ENCODE peak calls at places on chromosomes 3 and 15, in five cellular contexts. M, V, L, K and B are unnamed samples.

GRCh38 chr15:25762015-25762662 is 101.0 kb downstream of the ATP10A start:
- DNase-seq in M (peak; percentile 7), V (no peak), K (no peak), L (no peak), B (no peak)

GRCh38 chr15:94910166-94910565 is 678.8 kb downstream of the MCTP2 start:
- DNase-seq in V (no peak), K (no peak), M (no peak), L (no peak), B (no peak)

GRCh38 chr15:49494842-49495241 is 71.8 kb downstream of the FGF7 start:
- DNase-seq in V (no peak), K (no peak), L (no peak), M (no peak), B (no peak)

GRCh38 chr3:142977399-142977728 is 13.9 kb upstream of the PAQR9 start:
- DNase-seq in K (no peak), L (no peak), V (no peak), M (no peak), B (no peak)

GRCh38 chr3:66297917-66298316 is 77.1 kb downstream of the SLC25A26 start:
- DNase-seq in L (no peak), V (no peak), M (no peak), K (no peak), B (no peak)

GRCh38 chr3:7340795-7341194 is 479.9 kb downstream of the GRM7 start:
- DNase-seq in V (no peak), K (no peak), L (no peak), M (no peak), B (no peak)

GRCh38 chr3:94456332-94456731 is 393.5 kb downstream of the NSUN3 start:
- DNase-seq in K (no peak), L (no peak), M (no peak), V (no peak), B (no peak)

GRCh38 chr3:159583662-159584061 is 405.0 kb upstream of the IL12A start:
- DNase-seq in L (no peak), V (no peak), K (no peak), M (no peak), B (no peak)

GRCh38 chr15:89161666-89162065 is 59.7 kb downstream of the RLBP1 start:
- DNase-seq in L (no peak), M (no peak), V (no peak), K (no peak), B (no peak)

GRCh38 chr3:192260611-192261010 is 466.7 kb downstream of the FGF12 start:
- DNase-seq in M (no peak), K (no peak), V (no peak), L (no peak), B (no peak)

GRCh38 chr3:125163739-125164601 is 48.6 kb downstream of the SLC12A8 start:
- DNase-seq in M (peak; percentile 71), L (no peak), K (no peak), V (no peak), B (no peak)

GRCh38 chr3:194089357-194090177 is 46.4 kb upstream of the HES1 start:
- DNase-seq in M (peak; percentile 40), L (peak; percentile 82), V (peak; percentile 88), K (peak; percentile 64), B (no peak)

GRCh38 chr15:88174571-88174970 is 82.0 kb downstream of the NTRK3 start:
- DNase-seq in V (no peak), L (no peak), M (no peak), K (no peak), B (no peak)

GRCh38 chr3:23810342-23811116 is 4.8 kb downstream of the UBE2E1 start:
- DNase-seq in L (peak; percentile 75), K (peak; percentile 27), M (peak; percentile 46), V (peak; percentile 52), B (peak; percentile 70)
- TF ChIP-seq CTCF in L (no peak), K (no peak), M (no peak), V (no peak), B (no peak)

GRCh38 chr3:39097716-39098472 is 9.5 kb downstream of the GORASP1 start:
- DNase-seq in V (no peak), K (no peak), L (no peak), M (no peak), B (no peak)
- TF ChIP-seq POLR2A in V (no peak), K (no peak), L (no peak), M (no peak), B (no peak)

GRCh38 chr3:56825579-56826438 is 24.1 kb upstream of the ARHGEF3 start:
- DNase-seq in K (no peak), L (no peak), V (peak; percentile 22), M (no peak), B (no peak)

GRCh38 chr3:56823421-56823926 is 21.7 kb upstream of the ARHGEF3 start:
- DNase-seq in M (no peak), K (no peak), L (no peak), V (no peak), B (no peak)

GRCh38 chr3:56826831-56827722 is 25.3 kb upstream of the ARHGEF3 start:
- DNase-seq in K (no peak), M (no peak), L (no peak), V (no peak), B (no peak)

GRCh38 chr3:56822501-56822900 is 20.8 kb upstream of the ARHGEF3 start:
- DNase-seq in K (no peak), L (no peak), V (no peak), M (no peak), B (no peak)

DNA sequence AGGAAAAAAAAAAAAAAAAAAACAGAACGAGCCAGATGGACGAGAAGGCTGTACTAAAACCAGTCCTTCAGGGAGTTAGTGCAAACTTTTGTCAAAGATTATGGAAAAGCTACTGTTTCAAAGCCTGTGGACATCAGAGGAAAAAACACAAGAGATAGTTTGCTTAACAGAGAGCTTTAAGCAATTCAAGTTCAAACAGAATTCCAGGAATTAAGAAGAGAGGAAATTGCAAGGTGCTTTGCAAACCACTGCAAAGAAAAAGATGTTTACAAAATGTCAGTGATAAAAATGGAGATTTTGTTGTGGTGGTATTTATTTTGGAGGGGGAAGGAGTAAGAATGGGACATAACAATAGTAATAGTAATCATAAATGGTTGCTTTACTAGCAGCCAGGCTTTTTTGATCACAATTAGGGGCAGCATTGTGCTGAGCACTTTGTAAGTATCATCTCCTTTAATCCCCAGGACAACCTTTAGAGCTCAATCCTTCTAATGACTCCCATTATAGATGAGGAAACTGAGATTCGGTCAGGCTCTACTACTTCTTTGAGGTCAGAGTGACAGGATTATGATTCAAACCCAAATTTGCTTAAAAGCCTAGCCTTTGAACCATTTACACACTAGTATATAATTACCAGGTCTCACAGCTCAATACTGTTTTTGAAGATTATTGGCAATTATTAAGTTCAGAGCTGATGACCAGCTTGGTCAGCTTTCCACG is 22.4 kb upstream of the ARHGEF3 start:
- DNase-seq in M (no peak), V (no peak), K (no peak), L (no peak), B (no peak)
- H3K27ac ChIP-seq in M (no peak overlapping the region), V (peak overlapping the region; percentile 57), K (peak overlapping the region; percentile 14), L (no peak overlapping the region), B (no peak overlapping the region)

GRCh38 chr3:37742121-37742520 is 119.6 kb upstream of the CTDSPL start:
- DNase-seq in L (no peak), K (no peak), V (no peak), M (no peak), B (no peak)

GRCh38 chr3:37742574-37743212 is 119.0 kb upstream of the CTDSPL start:
- DNase-seq in K (no peak), L (no peak), V (no peak), M (no peak), B (no peak)

GRCh38 chr3:37739579-37740290 is 121.9 kb upstream of the CTDSPL start:
- DNase-seq in K (no peak), L (no peak), M (no peak), V (no peak), B (no peak)

GRCh38 chr3:37740471-37740870 is 121.2 kb upstream of the CTDSPL start:
- DNase-seq in K (no peak), V (no peak), L (no peak), M (no peak), B (no peak)

DNA sequence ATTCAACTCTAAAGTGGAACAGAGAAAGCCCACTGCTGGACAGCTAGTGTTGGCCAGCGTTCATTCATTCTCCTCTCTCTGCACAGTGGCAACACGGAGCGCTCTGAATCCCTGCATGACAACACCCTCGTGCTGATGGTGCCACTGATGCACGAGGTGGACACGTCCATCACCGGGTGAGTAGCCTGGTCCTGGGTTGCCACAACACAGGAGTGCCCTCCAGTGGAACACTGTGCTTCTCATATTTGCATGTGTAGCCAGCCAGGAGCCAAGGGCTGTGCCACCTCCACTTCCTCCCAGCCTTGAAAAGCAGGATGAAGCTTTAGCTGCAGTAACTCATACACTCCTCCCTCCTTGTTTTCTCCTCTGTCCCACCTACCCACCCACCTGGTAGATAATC is 120.0 kb upstream of the CTDSPL start:
- DNase-seq in M (peak; percentile 66), V (no peak), K (peak; percentile 13), L (no peak), B (no peak)
- TF ChIP-seq CTCF in M (no peak), V (peak; percentile 43), K (peak; percentile 13), L (no peak), B (no peak)

DNA sequence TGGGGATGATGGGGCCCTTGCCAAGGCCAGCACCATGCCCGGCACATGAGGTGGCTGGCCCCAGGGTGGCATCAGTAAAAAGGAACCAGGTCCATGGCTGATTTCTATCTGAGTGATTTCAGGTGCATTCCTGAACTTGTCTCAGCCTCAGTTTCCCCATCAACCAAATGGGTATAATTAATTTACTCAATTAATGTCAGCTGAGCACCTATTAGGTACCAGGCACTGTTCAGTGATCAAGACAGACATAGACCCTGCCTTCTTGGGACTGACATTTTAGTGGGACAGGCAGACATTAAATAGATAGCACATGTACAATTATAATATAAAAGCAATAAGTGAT is 50.9 kb downstream of the SLC6A6 start:
- DNase-seq in M (no peak), V (no peak), L (no peak), K (no peak), B (no peak)
- TF ChIP-seq POLR2A in M (no peak), V (no peak), L (no peak), K (no peak), B (no peak)

GRCh38 chr3:45509768-45510129 is 84.8 kb upstream of the LIMD1 start:
- DNase-seq in M (no peak), V (no peak), K (no peak), L (no peak), B (no peak)

GRCh38 chr3:45507820-45508317 is 86.7 kb upstream of the LIMD1 start:
- DNase-seq in V (no peak), L (no peak), K (no peak), M (no peak), B (no peak)

GRCh38 chr3:45510519-45510918 is 84.0 kb upstream of the LIMD1 start:
- DNase-seq in M (no peak), K (no peak), L (no peak), V (no peak), B (no peak)

GRCh38 chr3:45508659-45509037 is 85.9 kb upstream of the LIMD1 start:
- DNase-seq in V (no peak), K (no peak), M (no peak), L (no peak), B (no peak)

GRCh38 chr3:45509038-45509767 is 85.3 kb upstream of the LIMD1 start:
- DNase-seq in M (no peak), V (no peak), L (no peak), K (no peak), B (no peak)
- H3K27ac ChIP-seq in M (peak overlapping the region; percentile 16), V (no peak overlapping the region), L (no peak overlapping the region), K (peak overlapping the region; percentile 79), B (no peak overlapping the region)

DNA sequence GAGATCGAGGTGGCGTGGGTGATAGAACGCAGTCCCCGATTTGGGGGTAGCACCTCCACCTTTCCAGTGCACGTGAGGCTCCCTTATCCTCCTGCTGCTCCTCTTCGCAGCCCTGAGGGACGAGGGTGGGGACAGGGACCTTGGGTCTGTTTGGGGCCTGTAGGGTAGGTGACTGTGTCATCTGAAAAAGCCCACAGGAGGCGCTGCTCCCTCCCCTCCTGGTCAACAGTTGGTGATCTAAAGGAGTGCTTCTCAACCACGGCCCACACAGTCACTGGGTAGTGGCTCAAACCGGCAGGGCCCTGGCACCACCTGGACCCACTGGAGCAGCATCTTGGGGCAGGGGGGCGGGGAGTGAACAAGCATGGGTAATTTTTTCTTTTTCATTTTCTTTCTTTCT is 7.1 kb downstream of the LRRK1 start:
- DNase-seq in K (no peak), L (no peak), V (no peak), M (no peak), B (no peak)
- TF ChIP-seq CTCF in K (no peak), L (no peak), V (no peak), M (no peak), B (no peak)